ENCODE peak calls at places on chromosomes 2 and 18, in nine cellular contexts. W is GM03348; Z is iris pigment epithelial cell; K is stimulated activated CD8-positive, alpha-beta memory T cell treated with anti-CD3 and anti-CD28 coated beads, Interleukin-15, amount 100 ng/mL, for 1 hour; I is NCI-H1436; Y is GM04503; V is SJSA1; A is HTR-8/SVneo; N is activated CD8-positive, alpha-beta memory T cell treated with anti-CD3 and anti-CD28 coated beads, Interleukin-2, amount 50 U/mL, for 4 hours. H is an unnamed sample.

GRCh38 chr2:217033191-217033590 is 173.3 kb upstream of the TNP1 start:
- DNase-seq in W (no peak), Z (no peak), K (no peak), I (no peak), Y (no peak), V (no peak), A (no peak), N (no peak), H (no peak)

GRCh38 chr2:195575879-195576391 is 81.1 kb upstream of the SLC39A10 start:
- DNase-seq in W (peak), Z (peak), K (no peak), I (no peak), Y (peak), V (no peak), A (peak), N (no peak), H (no peak)

GRCh38 chr18:47110875-47111274 is 39.4 kb downstream of the HDHD2 start:
- DNase-seq in W (no peak), Z (no peak), K (no peak), I (no peak), Y (no peak), V (no peak), A (no peak), N (no peak), H (no peak)

GRCh38 chr2:48414980-48415764 is 114.8 kb upstream of the STON1 start:
- DNase-seq in W (peak), Z (peak), K (no peak), I (peak), Y (peak), V (no peak), A (no peak), N (no peak), H (no peak)

GRCh38 chr2:10532631-10533101 is 84.5 kb upstream of the ODC1 start:
- DNase-seq in W (no peak), Z (no peak), K (no peak), I (no peak), Y (no peak), V (no peak), A (no peak), N (no peak), H (peak)

GRCh38 chr2:37168217-37168981 is 11.6 kb upstream of the EIF2AK2 start:
- DNase-seq in W (peak), Z (peak), K (no peak), I (no peak), Y (no peak), V (no peak), A (peak), N (no peak), H (no peak)

GRCh38 chr18:23270999-23271680 is 135.9 kb downstream of the CABLES1 start:
- DNase-seq in W (peak), Z (peak), K (no peak), I (no peak), Y (no peak), V (no peak), A (no peak), N (no peak), H (no peak)

GRCh38 chr18:33583901-33584300 is 5.9 kb downstream of the ASXL3 start:
- DNase-seq in W (no peak), Z (no peak), K (no peak), I (no peak), Y (no peak), V (no peak), A (no peak), N (no peak), H (no peak)

GRCh38 chr18:55477537-55478300 is 110.3 kb downstream of the TCF4 start:
- DNase-seq in W (peak), Z (peak), K (peak), I (no peak), Y (no peak), V (no peak), A (peak), N (no peak), H (no peak)

GRCh38 chr18:63119647-63120046 is 199.9 kb downstream of the BCL2 start:
- DNase-seq in W (peak), Z (no peak), K (no peak), I (peak), Y (no peak), V (no peak), A (peak), N (no peak), H (no peak)

GRCh38 chr2:70789304-70790078 is 952 bp downstream of the FIGLA start:
- DNase-seq in W (peak), Z (peak), K (peak), I (peak), Y (no peak), V (no peak), A (peak), N (peak), H (peak)

GRCh38 chr2:72719416-72719815 is 106.4 kb downstream of the EXOC6B start:
- DNase-seq in W (no peak), Z (peak), K (no peak), I (no peak), Y (no peak), V (no peak), A (no peak), N (no peak), H (no peak)

GRCh38 chr2:191569025-191569424 is 108.9 kb upstream of the NABP1 start:
- DNase-seq in W (no peak), Z (no peak), K (no peak), I (no peak), Y (no peak), V (no peak), A (no peak), N (no peak), H (no peak)

GRCh38 chr18:3250237-3251107 is 2.9 kb downstream of the MYL12A start:
- DNase-seq in W (peak), Z (peak), K (no peak), I (no peak), Y (peak), V (no peak), A (no peak), N (no peak), H (no peak)

GRCh38 chr2:19138264-19138825 is 220.1 kb downstream of the OSR1 start:
- DNase-seq in W (no peak), Z (no peak), K (no peak), I (no peak), Y (no peak), V (no peak), A (no peak), N (no peak), H (no peak)

GRCh38 chr2:174211954-174212353 is 36.4 kb downstream of the OLA1 start:
- DNase-seq in W (no peak), Z (no peak), K (no peak), I (no peak), Y (no peak), V (no peak), A (no peak), N (no peak), H (no peak)

GRCh38 chr2:25301453-25302352 is 40.0 kb downstream of the DNMT3A start:
- DNase-seq in W (peak), Z (peak), K (no peak), I (no peak), Y (peak), V (peak), A (peak), N (peak), H (no peak)

GRCh38 chr2:183359867-183360266 is 235.6 kb downstream of the NUP35 start:
- DNase-seq in W (peak), Z (peak), K (no peak), I (no peak), Y (no peak), V (no peak), A (no peak), N (no peak), H (no peak)

GRCh38 chr18:60327880-60328589 is 44.5 kb downstream of the MC4R start:
- DNase-seq in W (no peak), Z (no peak), K (no peak), I (no peak), Y (no peak), V (no peak), A (no peak), N (no peak), H (no peak)

GRCh38 chr2:156294945-156295580 is 37.5 kb downstream of the NR4A2 start:
- DNase-seq in W (no peak), Z (peak), K (no peak), I (no peak), Y (no peak), V (no peak), A (no peak), N (no peak), H (no peak)

GRCh38 chr2:56175779-56176178 is 8.0 kb upstream of the CCDC85A start:
- DNase-seq in W (no peak), Z (no peak), K (no peak), I (no peak), Y (no peak), V (no peak), A (no peak), N (no peak), H (no peak)

GRCh38 chr2:28593356-28593755 is 97.5 kb downstream of the PLB1 start:
- DNase-seq in W (no peak), Z (no peak), K (no peak), I (no peak), Y (no peak), V (no peak), A (no peak), N (no peak), H (peak)

GRCh38 chr2:52000156-52000855 is 968.4 kb upstream of the NRXN1 start:
- DNase-seq in W (no peak), Z (peak), K (no peak), I (no peak), Y (no peak), V (no peak), A (no peak), N (no peak), H (no peak)

GRCh38 chr2:137706786-137707613 is 257.3 kb upstream of the HNMT start:
- DNase-seq in W (no peak), Z (peak), K (no peak), I (no peak), Y (no peak), V (peak), A (no peak), N (no peak), H (peak)

H was measured in kidney.